ENCODE peak calls at places on chromosomes 12 and 14, in six cellular contexts. S is SK-N-SH, X is lung, Y is heart right ventricle, J is trophoblast cell, V is neural progenitor cell. K is an unnamed sample. For H3K4me1, the result is how much of the 10 kb centered on the place peaks cover.

GRCh38 chr12:79183003-79183402 is 318.4 kb downstream of the SYT1 start:
- DNase-seq in X (no peak), Y (no peak), J (no peak), V (no peak), S (no peak), K (no peak)

GRCh38 chr12:46389130-46389616 is 16.6 kb upstream of the SLC38A2 start:
- DNase-seq in S (no peak), X (no peak), J (no peak), V (no peak), Y (no peak), K (no peak)

GRCh38 chr12:46787496-46788055 is 38.2 kb downstream of the SLC38A4 start:
- DNase-seq in X (no peak), Y (no peak), J (peak), S (no peak), V (no peak), K (no peak)

GRCh38 chr12:95142752-95143151 is 69.3 kb upstream of the NR2C1 start:
- DNase-seq in Y (no peak), J (no peak), S (no peak), V (no peak), X (no peak), K (no peak)

GRCh38 chr14:91399868-91400640 is 17.6 kb downstream of the CCDC88C start:
- DNase-seq in S (no peak), X (no peak), Y (no peak), J (no peak), V (no peak), K (peak)

GRCh38 chr14:80607430-80608200 is 333.9 kb downstream of the CEP128 start:
- DNase-seq in Y (no peak), J (peak), V (no peak), X (no peak), S (no peak), K (no peak)

GRCh38 chr14:81169267-81169666 is 51.5 kb downstream of the GTF2A1 start:
- DNase-seq in X (no peak), Y (no peak), V (no peak), J (no peak), S (no peak), K (no peak)

GRCh38 chr12:113118142-113118541 is 17.4 kb downstream of the RASAL1 start:
- DNase-seq in J (no peak), Y (no peak), V (no peak), S (no peak), X (no peak), K (no peak)

GRCh38 chr12:2963154-2963759 is 4.1 kb downstream of the TEAD4 start:
- DNase-seq in S (no peak), X (no peak), V (peak), J (no peak), Y (peak), K (peak)

GRCh38 chr12:4943938-4944284 is 34.2 kb downstream of the KCNA1 start:
- DNase-seq in V (no peak), J (no peak), S (no peak), X (no peak), Y (no peak), K (no peak)

GRCh38 chr14:90795744-90796143 is 20.5 kb downstream of the TTC7B start:
- DNase-seq in S (peak), V (no peak), Y (no peak), J (no peak), X (no peak), K (no peak)

GRCh38 chr14:57066887-57067513 is 201.7 kb downstream of the EXOC5 start:
- DNase-seq in Y (no peak), V (peak), J (peak), S (peak), X (no peak), K (peak)

GRCh38 chr14:39500253-39500652 is 68.0 kb upstream of the FBXO33 start:
- DNase-seq in V (no peak), Y (no peak), X (no peak), J (no peak), S (no peak), K (no peak)

GRCh38 chr12:97572220-97572619 is 109.6 kb downstream of the RMST start:
- DNase-seq in Y (no peak), X (no peak), S (no peak), J (no peak), V (no peak), K (peak)

GRCh38 chr12:12903642-12904609 is 12.6 kb downstream of the GPRC5A start:
- DNase-seq in V (no peak), J (no peak), Y (no peak), S (no peak), X (no peak), K (peak)

GRCh38 chr12:112107728-112108447 is 695 bp downstream of the NAA25 start:
- DNase-seq in Y (peak), V (peak), J (no peak), X (peak), S (peak), K (no peak)

GRCh38 chr14:65239897-65240296 is 137.6 kb upstream of the MAX start:
- DNase-seq in J (no peak), Y (no peak), S (no peak), V (no peak), X (no peak), K (no peak)

GRCh38 chr12:23564454-23564853 is 385.0 kb downstream of the SOX5 start:
- DNase-seq in V (no peak), Y (no peak), X (no peak), J (no peak), S (no peak), K (no peak)

GRCh38 chr12:117967043-117967442 is 1.7 kb downstream of the KSR2 start:
- DNase-seq in X (no peak), V (no peak), Y (no peak), J (no peak), S (no peak), K (no peak)

GRCh38 chr14:104778694-104779331 is 16.7 kb downstream of the AKT1 start:
- DNase-seq in X (no peak), Y (no peak), V (no peak), S (no peak), J (no peak), K (no peak)

GRCh38 chr12:118326971-118327370 is 45.7 kb downstream of the TAOK3 start:
- DNase-seq in V (no peak), J (no peak), S (peak), Y (no peak), X (no peak), K (no peak)

GRCh38 chr12:128077211-128077916 is 189.6 kb upstream of the TMEM132C start:
- DNase-seq in X (no peak), S (no peak), V (no peak), J (no peak), Y (no peak), K (no peak)

GRCh38 chr12:14417717-14418116 is 52.2 kb downstream of the ATF7IP start:
- DNase-seq in J (peak), Y (peak), X (peak), V (peak), S (peak), K (peak)

GRCh38 chr12:124778411-124778810 is 85.3 kb downstream of the SCARB1 start:
- DNase-seq in S (no peak), Y (no peak), X (no peak), V (no peak), J (no peak), K (no peak)

GRCh38 chr12:120199595-120200306 is 1.2 kb downstream of the RPLP0 start:
- DNase-seq in V (no peak), J (peak), S (no peak), Y (no peak), X (no peak), K (peak)

GRCh38 chr12:57866308-57867019 is 19.9 kb upstream of the CTDSP2 start:
- DNase-seq in S (no peak), X (no peak), Y (no peak), V (no peak), J (no peak), K (no peak)
- H3K4me1 ChIP-seq in S (under half), X (under half), Y (under half), V (under half), J (under half), K (under half)

GRCh38 chr12:68612245-68612644 is 1.5 kb downstream of the RAP1B start:
- DNase-seq in Y (no peak), J (no peak), X (no peak), S (no peak), V (no peak), K (peak)

GRCh38 chr12:68613209-68613904 is 2.7 kb downstream of the RAP1B start:
- DNase-seq in J (no peak), V (no peak), S (no peak), X (no peak), Y (no peak), K (peak)

GRCh38 chr12:68612675-68613074 is 2.0 kb downstream of the RAP1B start:
- DNase-seq in V (no peak), X (no peak), S (no peak), Y (no peak), J (no peak), K (peak)

GRCh38 chr12:68614772-68615171 is 4.1 kb downstream of the RAP1B start:
- DNase-seq in X (no peak), V (no peak), J (no peak), Y (no peak), S (no peak), K (no peak)

GRCh38 chr12:68614105-68614679 is 3.5 kb downstream of the RAP1B start:
- DNase-seq in X (no peak), Y (no peak), V (no peak), J (no peak), S (no peak), K (no peak)
- H3K4me3 ChIP-seq in X (no peak), Y (no peak), V (no peak), J (no peak), S (no peak), K (peak)

GRCh38 chr14:54105898-54106297 is 149.3 kb upstream of the BMP4 start:
- DNase-seq in X (peak), J (no peak), V (no peak), S (no peak), Y (no peak), K (peak)

GRCh38 chr14:54105406-54105805 is 148.8 kb upstream of the BMP4 start:
- DNase-seq in X (no peak), S (no peak), V (no peak), J (no peak), Y (no peak), K (no peak)

GRCh38 chr14:54108481-54109471 is 152.2 kb upstream of the BMP4 start:
- DNase-seq in Y (no peak), X (no peak), S (no peak), J (no peak), V (no peak), K (no peak)

GRCh38 chr14:54104746-54105145 is 148.1 kb upstream of the BMP4 start:
- DNase-seq in S (no peak), Y (no peak), J (no peak), X (no peak), V (no peak), K (no peak)

DNA sequence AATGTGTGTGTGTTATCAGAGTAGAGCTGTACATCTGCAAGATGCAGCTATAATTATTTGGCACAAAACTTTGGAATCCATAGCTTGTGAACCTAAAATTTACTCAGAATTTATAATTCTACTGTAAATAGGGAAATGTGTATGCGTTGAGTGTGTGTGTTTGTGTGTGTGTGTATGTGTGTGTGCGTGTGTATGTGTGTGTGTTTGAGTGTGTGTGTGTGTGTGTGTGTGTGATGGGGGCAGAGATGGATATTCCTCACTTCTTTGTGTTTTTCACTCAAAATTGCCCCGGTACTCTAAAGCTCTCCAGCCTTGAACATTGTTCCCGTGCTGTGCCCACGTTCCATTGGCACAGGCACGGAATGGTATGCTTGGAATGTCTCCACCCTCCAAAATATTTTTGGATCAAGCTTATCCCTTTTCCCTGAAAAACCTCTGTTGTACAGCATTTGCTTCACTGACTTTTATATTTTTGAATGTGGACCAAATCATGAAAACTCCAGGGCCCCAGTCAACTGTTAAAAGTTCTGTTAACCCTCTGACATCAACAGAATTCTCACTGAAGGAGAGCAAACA is 150.3 kb upstream of the BMP4 start:
- DNase-seq in X (no peak), V (peak), S (no peak), J (no peak), Y (no peak), K (no peak)
- H3K4me1 ChIP-seq in X (under half), V (under half), S (under half), J (under half), Y (under half), K (under half)

GRCh38 chr12:26196424-26196722 is 1.0 kb downstream of the SSPN start:
- DNase-seq in X (no peak), V (no peak), J (no peak), Y (no peak), S (peak), K (no peak)
- H3K4me3 ChIP-seq in X (no peak), V (peak), J (no peak), Y (peak), S (peak), K (no peak)

GRCh38 chr12:91040356-91040755 is 17.5 kb downstream of the KERA start:
- DNase-seq in S (no peak), X (no peak), J (no peak), Y (no peak), V (no peak), K (no peak)

GRCh38 chr12:91037301-91037700 is 20.5 kb downstream of the KERA start:
- DNase-seq in S (no peak), X (no peak), V (no peak), J (no peak), Y (no peak), K (no peak)
- H3K4me1 ChIP-seq in S (under half), X (under half), V (under half), J (under half), Y (under half), K (under half)

GRCh38 chr14:100565650-100566049 is 21.6 kb downstream of the BEGAIN start:
- DNase-seq in V (no peak), J (no peak), Y (no peak), S (no peak), X (no peak), K (no peak)

GRCh38 chr14:100567009-100567876 is 20.0 kb downstream of the BEGAIN start:
- DNase-seq in S (peak), Y (no peak), V (peak), J (no peak), X (no peak), K (no peak)

GRCh38 chr14:100567877-100568163 is 19.4 kb downstream of the BEGAIN start:
- DNase-seq in J (no peak), V (peak), X (no peak), Y (no peak), S (no peak), K (no peak)

GRCh38 chr14:100566119-100566518 is 21.1 kb downstream of the BEGAIN start:
- DNase-seq in Y (no peak), S (no peak), X (no peak), V (no peak), J (no peak), K (peak)

DNA sequence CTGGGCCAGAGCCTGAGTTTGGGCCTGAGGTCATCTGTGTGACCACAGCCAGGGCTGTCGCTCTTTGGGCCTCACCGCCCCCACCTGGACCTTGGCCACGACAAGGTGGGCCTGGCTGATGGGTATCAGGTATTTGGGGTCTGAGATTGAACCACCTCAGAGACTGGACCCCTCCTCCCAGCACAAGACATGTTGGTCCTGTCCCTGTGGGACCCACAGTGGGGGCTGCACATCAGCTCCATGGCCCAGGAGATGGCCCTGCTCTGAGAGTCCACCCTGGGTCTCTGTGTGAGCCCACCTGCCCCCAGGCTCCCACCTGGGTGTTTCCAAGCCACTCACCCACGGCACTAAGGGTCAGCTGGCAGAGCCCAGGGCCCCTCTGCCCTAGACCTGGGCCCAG is 20.6 kb downstream of the BEGAIN start:
- DNase-seq in J (no peak), V (no peak), S (no peak), X (no peak), Y (no peak), K (no peak)
- H3K4me3 ChIP-seq in J (no peak), V (peak), S (peak), X (no peak), Y (peak), K (no peak)

GRCh38 chr12:104306376-104306775 is 2.8 kb downstream of the EID3 start:
- DNase-seq in X (no peak), J (no peak), Y (no peak), V (no peak), S (no peak), K (no peak)

GRCh38 chr12:104305349-104305748 is 1.8 kb downstream of the EID3 start:
- DNase-seq in J (no peak), V (no peak), X (no peak), Y (no peak), S (no peak), K (no peak)

GRCh38 chr12:104309446-104309993 is 6.0 kb downstream of the EID3 start:
- DNase-seq in S (no peak), X (no peak), Y (no peak), V (no peak), J (no peak), K (no peak)

GRCh38 chr12:104307655-104308000 is 4.1 kb downstream of the EID3 start:
- DNase-seq in X (no peak), Y (no peak), V (no peak), S (no peak), J (no peak), K (no peak)

DNA sequence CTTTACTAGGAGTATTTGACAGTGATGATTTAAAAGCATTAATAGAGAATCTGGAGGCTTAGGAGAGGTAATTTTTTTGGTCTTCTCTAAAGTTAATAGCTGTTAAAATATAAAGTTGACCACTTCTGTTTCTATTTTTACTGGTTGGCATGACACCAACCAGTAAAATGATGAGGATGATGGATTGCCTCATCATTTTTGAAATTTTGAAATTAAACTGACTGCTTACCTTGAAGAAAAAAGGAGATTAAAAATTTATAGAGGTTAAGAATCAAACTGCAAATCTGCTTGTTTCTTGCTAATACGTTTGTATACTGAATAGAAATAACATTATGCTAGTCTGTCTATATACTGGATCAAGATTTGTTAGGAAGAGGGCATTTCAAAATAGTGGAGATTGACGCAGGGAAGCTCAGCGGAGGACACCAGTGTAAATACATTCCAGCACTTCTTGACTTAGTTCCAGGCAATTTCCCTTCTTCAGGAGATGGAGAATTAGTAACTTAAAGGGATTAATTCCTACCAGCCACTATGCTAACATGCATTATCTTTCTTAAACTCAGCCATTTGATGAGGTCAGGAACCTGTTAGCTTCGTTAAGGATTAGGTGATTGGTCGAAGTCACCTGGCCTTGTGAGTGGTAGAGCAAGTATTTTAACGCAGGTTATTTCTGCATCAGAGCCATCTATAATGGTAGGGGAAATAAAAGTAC is 3.6 kb downstream of the EID3 start:
- DNase-seq in Y (no peak), X (no peak), J (no peak), S (no peak), V (no peak), K (no peak)
- H3K4me1 ChIP-seq in Y (under half), X (under half), J (under half), S (under half), V (under half), K (under half)

GRCh38 chr12:31526158-31526546 is 64.8 kb downstream of the DENND5B start:
- DNase-seq in V (no peak), Y (no peak), X (no peak), J (no peak), S (no peak), K (no peak)
- H3K4me3 ChIP-seq in V (no peak), Y (no peak), X (no peak), J (no peak), S (no peak), K (no peak)

DNA sequence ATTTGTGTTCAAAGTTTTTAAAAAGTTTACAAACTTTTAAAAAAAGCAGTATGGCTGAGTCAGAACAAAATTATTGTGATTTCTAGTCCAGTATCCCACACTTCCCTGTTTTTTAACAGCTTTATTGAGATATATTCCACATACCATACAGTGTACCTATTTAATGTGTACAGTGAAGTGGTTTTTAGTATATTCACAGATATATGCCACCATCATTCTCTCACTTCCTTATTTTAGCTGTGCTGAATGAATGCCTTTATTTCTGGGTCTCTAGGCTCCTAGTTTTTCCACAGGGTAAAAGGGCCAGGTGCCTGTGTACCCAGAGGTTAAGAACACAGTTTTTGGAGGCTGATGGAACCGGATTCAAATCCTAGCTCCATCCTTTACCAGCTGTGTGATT is 58.9 kb upstream of the SRSF5 start:
- DNase-seq in J (no peak), X (no peak), Y (no peak), S (no peak), V (no peak), K (no peak)
- H3K4me1 ChIP-seq in J (under half), X (under half), Y (half or more), S (under half), V (under half), K (under half)

K was measured in small intestine.